ENCODE peak calls at places on chromosomes 7 and 10, in seven cellular contexts. F is fibroblast of the aortic adventitia, S is left ventricle myocardium inferior, V is fibroblast of the conjunctiva, W is NCI-H774, Y is NCI-H460, J is heart left ventricle. Q is an unnamed sample.

GRCh38 chr10:12594448-12594944 is 245.1 kb downstream of the CAMK1D start:
- DNase-seq in V (no peak), F (no peak), W (no peak), S (no peak), J (no peak), Y (no peak), Q (no peak)

GRCh38 chr7:134044682-134045081 is 82.5 kb upstream of the LRGUK start:
- DNase-seq in W (no peak), V (no peak), Y (no peak), S (no peak), F (peak; percentile 19), J (no peak), Q (no peak)

GRCh38 chr10:6803429-6803783 is 223.3 kb upstream of the PRKCQ start:
- DNase-seq in S (no peak), W (no peak), V (no peak), Y (no peak), F (no peak), J (no peak), Q (no peak)

GRCh38 chr7:26551740-26552139 is 260.1 kb downstream of the SNX10 start:
- DNase-seq in F (no peak), Y (no peak), J (no peak), W (no peak), V (no peak), S (no peak), Q (no peak)

GRCh38 chr10:99329238-99329890 is at the start of gene CNNM1:
- DNase-seq in Y (peak; percentile 22), W (no peak), V (no peak), J (no peak), S (no peak), F (no peak), Q (no peak)

GRCh38 chr10:112896722-112897121 is 53.3 kb upstream of the TCF7L2 start:
- DNase-seq in S (no peak), Y (no peak), F (no peak), W (no peak), V (no peak), J (no peak), Q (no peak)

GRCh38 chr7:157851501-157852067 is 514.8 kb downstream of the DNAJB6 start:
- DNase-seq in Y (peak; percentile 26), J (peak; percentile 81), F (no peak), W (peak; percentile 41), S (peak; percentile 67), V (no peak), Q (no peak)

GRCh38 chr7:70434376-70434775 is 697.6 kb upstream of the GALNT17 start:
- DNase-seq in J (no peak), W (no peak), Y (no peak), S (no peak), V (no peak), F (no peak), Q (no peak)

GRCh38 chr10:81874878-81875679 is at the start of gene NRG3:
- DNase-seq in Y (no peak), W (no peak), J (no peak), S (no peak), F (no peak), V (no peak), Q (peak; percentile 41)

GRCh38 chr10:43196981-43197833 is 59.0 kb downstream of the CSGALNACT2 start:
- DNase-seq in V (no peak), Y (no peak), J (peak; percentile 46), W (no peak), S (no peak), F (no peak), Q (no peak)

GRCh38 chr10:125515571-125515970 is 167.4 kb downstream of the TEX36 start:
- DNase-seq in V (no peak), F (no peak), W (no peak), J (no peak), Y (no peak), S (no peak), Q (no peak)

GRCh38 chr10:94125856-94126255 is 132.1 kb downstream of the PLCE1 start:
- DNase-seq in F (peak; percentile 89), W (no peak), V (peak; percentile 43), J (no peak), Y (no peak), S (no peak), Q (no peak)

GRCh38 chr10:100872034-100872791 is 40.5 kb upstream of the SLF2 start:
- DNase-seq in F (peak; percentile 30), Y (peak; percentile 33), S (no peak), V (peak; percentile 23), W (no peak), J (no peak), Q (peak; percentile 56)

GRCh38 chr10:63409465-63410027 is 56.2 kb downstream of the JMJD1C start:
- DNase-seq in V (no peak), J (no peak), W (no peak), Y (no peak), S (no peak), F (peak; percentile 52), Q (peak; percentile 21)

GRCh38 chr7:107596881-107597581 is 17.0 kb downstream of the BCAP29 start:
- DNase-seq in F (no peak), V (no peak), J (no peak), W (peak; percentile 17), Y (no peak), S (no peak), Q (peak; percentile 92)

GRCh38 chr7:92904292-92905131 is 68.1 kb upstream of the CDK6 start:
- DNase-seq in J (no peak), Y (peak; percentile 59), S (no peak), W (no peak), V (peak; percentile 79), F (peak; percentile 78), Q (peak; percentile 60)

Q was measured in dermis microvascular lymphatic vessel endothelial cell.